ENCODE peak calls at places on chromosome 9, in nine cellular contexts. One of them, this sample, is unnamed.

GRCh38 chr9:33447404-33448158 is at the start of gene AQP3:
- DNase-seq in CD4-positive, alpha-beta T cell: peak
- DNase-seq in cardiac fibroblast: peak
- DNase-seq in endothelial cell of umbilical vein: peak
- DNase-seq in transverse colon: peak
- DNase-seq in heart right ventricle: peak
- DNase-seq in ovary: peak
- DNase-seq in spleen: peak
- DNase-seq in sigmoid colon: peak
- DNase-seq in this sample: no peak

GRCh38 chr9:95027914-95028854 is 289.3 kb downstream of the FANCC start:
- DNase-seq in heart right ventricle: no peak
- DNase-seq in spleen: no peak
- DNase-seq in ovary: no peak
- DNase-seq in sigmoid colon: no peak
- DNase-seq in transverse colon: no peak
- DNase-seq in CD4-positive, alpha-beta T cell: no peak
- DNase-seq in cardiac fibroblast: no peak
- DNase-seq in endothelial cell of umbilical vein: no peak
- DNase-seq in this sample: no peak

GRCh38 chr9:16458696-16459420 is 411.6 kb downstream of the BNC2 start:
- DNase-seq in ovary: no peak
- DNase-seq in sigmoid colon: no peak
- DNase-seq in CD4-positive, alpha-beta T cell: no peak
- DNase-seq in transverse colon: no peak
- DNase-seq in heart right ventricle: no peak
- DNase-seq in endothelial cell of umbilical vein: peak
- DNase-seq in spleen: no peak
- DNase-seq in cardiac fibroblast: peak
- DNase-seq in this sample: peak

GRCh38 chr9:118809160-118809625 is 560.0 kb downstream of the BRINP1 start:
- DNase-seq in ovary: no peak
- DNase-seq in heart right ventricle: no peak
- DNase-seq in sigmoid colon: no peak
- DNase-seq in spleen: peak
- DNase-seq in cardiac fibroblast: no peak
- DNase-seq in transverse colon: no peak
- DNase-seq in CD4-positive, alpha-beta T cell: no peak
- DNase-seq in endothelial cell of umbilical vein: no peak
- DNase-seq in this sample: no peak

GRCh38 chr9:101691657-101692056 is 46.8 kb downstream of the GRIN3A start:
- DNase-seq in CD4-positive, alpha-beta T cell: no peak
- DNase-seq in ovary: no peak
- DNase-seq in transverse colon: no peak
- DNase-seq in endothelial cell of umbilical vein: no peak
- DNase-seq in spleen: no peak
- DNase-seq in heart right ventricle: no peak
- DNase-seq in sigmoid colon: no peak
- DNase-seq in cardiac fibroblast: no peak
- DNase-seq in this sample: no peak

GRCh38 chr9:127318651-127319167 is 54.1 kb downstream of the GARNL3 start:
- DNase-seq in cardiac fibroblast: peak
- DNase-seq in heart right ventricle: peak
- DNase-seq in endothelial cell of umbilical vein: no peak
- DNase-seq in sigmoid colon: no peak
- DNase-seq in transverse colon: no peak
- DNase-seq in spleen: no peak
- DNase-seq in ovary: no peak
- DNase-seq in CD4-positive, alpha-beta T cell: no peak
- DNase-seq in this sample: no peak

GRCh38 chr9:27671591-27671990 is 98.3 kb upstream of the C9orf72 start:
- DNase-seq in spleen: no peak
- DNase-seq in endothelial cell of umbilical vein: no peak
- DNase-seq in heart right ventricle: no peak
- DNase-seq in CD4-positive, alpha-beta T cell: no peak
- DNase-seq in transverse colon: no peak
- DNase-seq in sigmoid colon: no peak
- DNase-seq in cardiac fibroblast: no peak
- DNase-seq in ovary: no peak
- DNase-seq in this sample: no peak

GRCh38 chr9:7316967-7317366 is 482.6 kb downstream of the DMAC1 start:
- DNase-seq in spleen: no peak
- DNase-seq in CD4-positive, alpha-beta T cell: no peak
- DNase-seq in ovary: no peak
- DNase-seq in endothelial cell of umbilical vein: no peak
- DNase-seq in sigmoid colon: no peak
- DNase-seq in cardiac fibroblast: no peak
- DNase-seq in heart right ventricle: no peak
- DNase-seq in transverse colon: no peak
- DNase-seq in this sample: no peak

GRCh38 chr9:134735441-134736175 is 94.0 kb downstream of the COL5A1 start:
- DNase-seq in ovary: peak
- DNase-seq in transverse colon: peak
- DNase-seq in CD4-positive, alpha-beta T cell: no peak
- DNase-seq in sigmoid colon: peak
- DNase-seq in endothelial cell of umbilical vein: no peak
- DNase-seq in heart right ventricle: peak
- DNase-seq in spleen: no peak
- DNase-seq in cardiac fibroblast: peak
- DNase-seq in this sample: no peak

GRCh38 chr9:76451234-76451633 is 7.7 kb upstream of the GCNT1 start:
- DNase-seq in spleen: no peak
- DNase-seq in heart right ventricle: no peak
- DNase-seq in ovary: no peak
- DNase-seq in cardiac fibroblast: peak
- DNase-seq in sigmoid colon: no peak
- DNase-seq in CD4-positive, alpha-beta T cell: no peak
- DNase-seq in transverse colon: no peak
- DNase-seq in endothelial cell of umbilical vein: no peak
- DNase-seq in this sample: peak

GRCh38 chr9:120612218-120612617 is 32.3 kb upstream of the CDK5RAP2 start:
- DNase-seq in heart right ventricle: no peak
- DNase-seq in sigmoid colon: no peak
- DNase-seq in endothelial cell of umbilical vein: no peak
- DNase-seq in CD4-positive, alpha-beta T cell: no peak
- DNase-seq in ovary: no peak
- DNase-seq in cardiac fibroblast: peak
- DNase-seq in transverse colon: no peak
- DNase-seq in spleen: no peak
- DNase-seq in this sample: no peak

GRCh38 chr9:120608421-120608820 is 28.5 kb upstream of the CDK5RAP2 start:
- DNase-seq in endothelial cell of umbilical vein: no peak
- DNase-seq in cardiac fibroblast: no peak
- DNase-seq in spleen: no peak
- DNase-seq in ovary: no peak
- DNase-seq in transverse colon: no peak
- DNase-seq in CD4-positive, alpha-beta T cell: no peak
- DNase-seq in heart right ventricle: no peak
- DNase-seq in sigmoid colon: no peak
- DNase-seq in this sample: no peak

GRCh38 chr9:120609636-120610035 is 29.7 kb upstream of the CDK5RAP2 start:
- DNase-seq in endothelial cell of umbilical vein: no peak
- DNase-seq in spleen: no peak
- DNase-seq in transverse colon: no peak
- DNase-seq in sigmoid colon: no peak
- DNase-seq in cardiac fibroblast: no peak
- DNase-seq in ovary: no peak
- DNase-seq in heart right ventricle: no peak
- DNase-seq in CD4-positive, alpha-beta T cell: no peak
- DNase-seq in this sample: no peak

GRCh38 chr9:120611690-120612068 is 31.7 kb upstream of the CDK5RAP2 start:
- DNase-seq in transverse colon: no peak
- DNase-seq in sigmoid colon: no peak
- DNase-seq in ovary: no peak
- DNase-seq in spleen: no peak
- DNase-seq in cardiac fibroblast: no peak
- DNase-seq in heart right ventricle: no peak
- DNase-seq in endothelial cell of umbilical vein: no peak
- DNase-seq in CD4-positive, alpha-beta T cell: no peak
- DNase-seq in this sample: no peak

GRCh38 chr9:120610975-120611689 is 31.2 kb upstream of the CDK5RAP2 start:
- DNase-seq in cardiac fibroblast: peak
- DNase-seq in CD4-positive, alpha-beta T cell: no peak
- DNase-seq in transverse colon: no peak
- DNase-seq in sigmoid colon: no peak
- DNase-seq in heart right ventricle: no peak
- DNase-seq in endothelial cell of umbilical vein: no peak
- DNase-seq in spleen: no peak
- DNase-seq in ovary: no peak
- DNase-seq in this sample: no peak
- TF ChIP-seq CTCF in cardiac fibroblast: peak
- TF ChIP-seq CTCF in CD4-positive, alpha-beta T cell: no peak
- TF ChIP-seq CTCF in transverse colon: no peak
- TF ChIP-seq CTCF in sigmoid colon: no peak
- TF ChIP-seq CTCF in heart right ventricle: no peak
- TF ChIP-seq CTCF in endothelial cell of umbilical vein: no peak
- TF ChIP-seq CTCF in spleen: no peak
- TF ChIP-seq CTCF in ovary: no peak
- TF ChIP-seq CTCF in this sample: no peak

GRCh38 chr9:78438765-78439164 is 141.8 kb downstream of the PSAT1 start:
- DNase-seq in transverse colon: no peak
- DNase-seq in spleen: no peak
- DNase-seq in ovary: no peak
- DNase-seq in cardiac fibroblast: no peak
- DNase-seq in CD4-positive, alpha-beta T cell: no peak
- DNase-seq in heart right ventricle: no peak
- DNase-seq in endothelial cell of umbilical vein: no peak
- DNase-seq in sigmoid colon: no peak
- DNase-seq in this sample: no peak

GRCh38 chr9:78441822-78442431 is 145.0 kb downstream of the PSAT1 start:
- DNase-seq in endothelial cell of umbilical vein: no peak
- DNase-seq in heart right ventricle: no peak
- DNase-seq in spleen: no peak
- DNase-seq in cardiac fibroblast: no peak
- DNase-seq in CD4-positive, alpha-beta T cell: no peak
- DNase-seq in transverse colon: no peak
- DNase-seq in ovary: no peak
- DNase-seq in sigmoid colon: no peak
- DNase-seq in this sample: no peak

GRCh38 chr9:78441396-78441795 is 144.5 kb downstream of the PSAT1 start:
- DNase-seq in cardiac fibroblast: no peak
- DNase-seq in spleen: no peak
- DNase-seq in ovary: no peak
- DNase-seq in heart right ventricle: no peak
- DNase-seq in CD4-positive, alpha-beta T cell: no peak
- DNase-seq in transverse colon: no peak
- DNase-seq in sigmoid colon: no peak
- DNase-seq in endothelial cell of umbilical vein: no peak
- DNase-seq in this sample: no peak

GRCh38 chr9:78439192-78439865 is 142.4 kb downstream of the PSAT1 start:
- DNase-seq in CD4-positive, alpha-beta T cell: peak
- DNase-seq in endothelial cell of umbilical vein: peak
- DNase-seq in heart right ventricle: peak
- DNase-seq in sigmoid colon: peak
- DNase-seq in transverse colon: peak
- DNase-seq in cardiac fibroblast: peak
- DNase-seq in ovary: peak
- DNase-seq in spleen: peak
- DNase-seq in this sample: peak

DNA sequence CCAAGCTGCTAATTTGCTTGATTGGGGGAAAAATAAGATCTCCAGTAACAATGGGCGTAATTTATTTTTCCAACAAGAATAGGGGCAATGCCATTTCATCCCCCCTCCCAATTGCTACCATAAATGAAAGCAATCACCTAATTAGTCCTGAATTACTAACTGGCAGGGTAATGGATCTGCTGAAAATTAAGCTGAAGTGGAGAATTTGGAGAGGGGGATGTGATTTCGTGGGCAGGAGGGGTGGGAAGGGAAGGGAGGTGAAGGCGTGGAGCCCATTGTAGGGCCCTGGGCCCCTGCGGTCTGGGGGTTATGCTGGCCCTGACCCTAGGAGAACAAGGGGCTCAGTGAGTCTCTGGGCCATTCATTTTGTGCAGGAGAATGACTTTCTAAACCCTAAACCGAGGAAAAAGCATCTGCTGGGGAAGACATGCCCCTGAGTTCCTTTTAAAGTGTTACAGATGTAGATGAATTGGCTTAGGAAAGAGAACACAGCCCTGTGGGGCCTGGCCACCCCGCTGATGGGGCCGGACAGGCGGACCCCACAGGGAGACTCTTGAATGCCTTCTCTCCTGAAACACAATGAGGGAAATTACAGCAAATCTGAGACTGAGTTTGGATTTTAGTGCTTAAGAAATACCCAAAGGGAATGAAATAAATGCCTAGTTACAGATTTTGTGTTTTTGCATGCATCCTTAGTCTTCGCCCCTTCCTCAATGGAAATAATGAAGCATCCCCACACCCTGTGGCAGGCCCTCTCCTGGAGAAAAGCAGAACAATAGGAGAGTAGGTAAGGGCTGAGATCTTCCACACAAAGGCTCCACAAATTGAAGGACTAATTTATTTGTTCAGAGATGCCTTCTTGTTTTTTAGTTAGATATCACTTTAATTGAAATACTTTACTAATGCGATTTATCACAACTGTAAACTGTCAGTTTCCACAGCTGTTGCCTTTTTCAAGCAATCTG is 143.2 kb downstream of the PSAT1 start:
- DNase-seq in heart right ventricle: no peak
- DNase-seq in spleen: no peak
- DNase-seq in sigmoid colon: no peak
- DNase-seq in CD4-positive, alpha-beta T cell: no peak
- DNase-seq in endothelial cell of umbilical vein: no peak
- DNase-seq in cardiac fibroblast: no peak
- DNase-seq in transverse colon: no peak
- DNase-seq in ovary: no peak
- DNase-seq in this sample: no peak
- TF ChIP-seq CTCF in heart right ventricle: no peak
- TF ChIP-seq CTCF in spleen: no peak
- TF ChIP-seq CTCF in sigmoid colon: no peak
- TF ChIP-seq CTCF in CD4-positive, alpha-beta T cell: no peak
- TF ChIP-seq CTCF in endothelial cell of umbilical vein: no peak
- TF ChIP-seq CTCF in cardiac fibroblast: no peak
- TF ChIP-seq CTCF in transverse colon: no peak
- TF ChIP-seq CTCF in ovary: no peak
- TF ChIP-seq CTCF in this sample: no peak

GRCh38 chr9:104808030-104808614 is 44.2 kb downstream of the NIPSNAP3B start:
- DNase-seq in ovary: peak
- DNase-seq in spleen: no peak
- DNase-seq in cardiac fibroblast: peak
- DNase-seq in heart right ventricle: no peak
- DNase-seq in sigmoid colon: no peak
- DNase-seq in endothelial cell of umbilical vein: peak
- DNase-seq in transverse colon: no peak
- DNase-seq in CD4-positive, alpha-beta T cell: no peak
- DNase-seq in this sample: peak
- TF ChIP-seq CTCF in ovary: no peak
- TF ChIP-seq CTCF in spleen: no peak
- TF ChIP-seq CTCF in cardiac fibroblast: peak
- TF ChIP-seq CTCF in heart right ventricle: no peak
- TF ChIP-seq CTCF in sigmoid colon: no peak
- TF ChIP-seq CTCF in endothelial cell of umbilical vein: peak
- TF ChIP-seq CTCF in transverse colon: no peak
- TF ChIP-seq CTCF in CD4-positive, alpha-beta T cell: no peak
- TF ChIP-seq CTCF in this sample: peak

GRCh38 chr9:137281345-137282116 is 4.0 kb downstream of the TOR4A start:
- DNase-seq in heart right ventricle: no peak
- DNase-seq in endothelial cell of umbilical vein: no peak
- DNase-seq in transverse colon: no peak
- DNase-seq in cardiac fibroblast: no peak
- DNase-seq in spleen: peak
- DNase-seq in CD4-positive, alpha-beta T cell: no peak
- DNase-seq in sigmoid colon: no peak
- DNase-seq in ovary: no peak
- DNase-seq in this sample: no peak

GRCh38 chr9:137286980-137287383 is 9.5 kb downstream of the TOR4A start:
- DNase-seq in CD4-positive, alpha-beta T cell: no peak
- DNase-seq in cardiac fibroblast: peak
- DNase-seq in heart right ventricle: peak
- DNase-seq in endothelial cell of umbilical vein: peak
- DNase-seq in spleen: peak
- DNase-seq in sigmoid colon: no peak
- DNase-seq in transverse colon: peak
- DNase-seq in ovary: peak
- DNase-seq in this sample: peak
- TF ChIP-seq CTCF in CD4-positive, alpha-beta T cell: no peak
- TF ChIP-seq CTCF in cardiac fibroblast: peak
- TF ChIP-seq CTCF in heart right ventricle: no peak
- TF ChIP-seq CTCF in endothelial cell of umbilical vein: peak
- TF ChIP-seq CTCF in spleen: no peak
- TF ChIP-seq CTCF in sigmoid colon: no peak
- TF ChIP-seq CTCF in transverse colon: peak
- TF ChIP-seq CTCF in ovary: no peak
- TF ChIP-seq CTCF in this sample: peak